ENCODE peak calls at places on chromosomes 12 and 14, in five cellular contexts. One of them, this sample, is unnamed.

GRCh38 chr12:94289551-94290312 is 141.4 kb downstream of the PLXNC1 start:
- DNase-seq in brain microvascular endothelial cell: peak
- DNase-seq in GM23248: peak
- DNase-seq in activated gamma-delta T cell treated with Interleukin-2 at 50 U/mL for 16 hours: no peak
- DNase-seq in dermis blood vessel endothelial cell: peak
- DNase-seq in this sample: peak

GRCh38 chr14:104161601-104162367 is 23.4 kb downstream of the KIF26A start:
- DNase-seq in brain microvascular endothelial cell: no peak
- DNase-seq in GM23248: no peak
- DNase-seq in activated gamma-delta T cell treated with Interleukin-2 at 50 U/mL for 16 hours: no peak
- DNase-seq in dermis blood vessel endothelial cell: no peak
- DNase-seq in this sample: no peak

GRCh38 chr14:73759714-73760597 is 45.8 kb upstream of the PNMA1 start:
- DNase-seq in brain microvascular endothelial cell: peak
- DNase-seq in GM23248: peak
- DNase-seq in activated gamma-delta T cell treated with Interleukin-2 at 50 U/mL for 16 hours: peak
- DNase-seq in dermis blood vessel endothelial cell: peak
- DNase-seq in this sample: peak

GRCh38 chr12:52346596-52346995 is 20.7 kb downstream of the KRT85 start:
- DNase-seq in brain microvascular endothelial cell: no peak
- DNase-seq in GM23248: no peak
- DNase-seq in activated gamma-delta T cell treated with Interleukin-2 at 50 U/mL for 16 hours: no peak
- DNase-seq in dermis blood vessel endothelial cell: no peak
- DNase-seq in this sample: no peak

GRCh38 chr12:120457133-120457532 is 10.9 kb downstream of the GATC start:
- DNase-seq in brain microvascular endothelial cell: no peak
- DNase-seq in GM23248: peak
- DNase-seq in activated gamma-delta T cell treated with Interleukin-2 at 50 U/mL for 16 hours: no peak
- DNase-seq in dermis blood vessel endothelial cell: peak
- DNase-seq in this sample: no peak

GRCh38 chr12:87509233-87509820 is 519.9 kb downstream of the C12orf50 start:
- DNase-seq in brain microvascular endothelial cell: peak
- DNase-seq in GM23248: peak
- DNase-seq in activated gamma-delta T cell treated with Interleukin-2 at 50 U/mL for 16 hours: no peak
- DNase-seq in dermis blood vessel endothelial cell: peak
- DNase-seq in this sample: peak

GRCh38 chr12:15700595-15700994 is 88.6 kb downstream of the EPS8 start:
- DNase-seq in brain microvascular endothelial cell: peak
- DNase-seq in GM23248: peak
- DNase-seq in activated gamma-delta T cell treated with Interleukin-2 at 50 U/mL for 16 hours: no peak
- DNase-seq in dermis blood vessel endothelial cell: peak
- DNase-seq in this sample: peak

GRCh38 chr12:20486233-20486632 is 117.9 kb downstream of the PDE3A start:
- DNase-seq in brain microvascular endothelial cell: no peak
- DNase-seq in GM23248: peak
- DNase-seq in activated gamma-delta T cell treated with Interleukin-2 at 50 U/mL for 16 hours: no peak
- DNase-seq in dermis blood vessel endothelial cell: no peak
- DNase-seq in this sample: no peak

GRCh38 chr14:74292061-74292460 is 10.7 kb downstream of the ABCD4 start:
- DNase-seq in brain microvascular endothelial cell: no peak
- DNase-seq in GM23248: no peak
- DNase-seq in activated gamma-delta T cell treated with Interleukin-2 at 50 U/mL for 16 hours: no peak
- DNase-seq in dermis blood vessel endothelial cell: no peak
- DNase-seq in this sample: no peak

GRCh38 chr12:53179694-53180269 is 740 bp upstream of the ZNF740 start:
- DNase-seq in brain microvascular endothelial cell: no peak
- DNase-seq in GM23248: no peak
- DNase-seq in activated gamma-delta T cell treated with Interleukin-2 at 50 U/mL for 16 hours: no peak
- DNase-seq in dermis blood vessel endothelial cell: no peak
- DNase-seq in this sample: peak

GRCh38 chr12:53058674-53059433 is 9.0 kb downstream of the TNS2 start:
- DNase-seq in brain microvascular endothelial cell: no peak
- DNase-seq in GM23248: no peak
- DNase-seq in activated gamma-delta T cell treated with Interleukin-2 at 50 U/mL for 16 hours: no peak
- DNase-seq in dermis blood vessel endothelial cell: no peak
- DNase-seq in this sample: no peak

GRCh38 chr12:34598352-34598827 is 576.1 kb downstream of the ALG10 start:
- DNase-seq in brain microvascular endothelial cell: no peak
- DNase-seq in GM23248: no peak
- DNase-seq in activated gamma-delta T cell treated with Interleukin-2 at 50 U/mL for 16 hours: no peak
- DNase-seq in dermis blood vessel endothelial cell: no peak
- DNase-seq in this sample: no peak

GRCh38 chr12:24979971-24980730 is 31.2 kb upstream of the BCAT1 start:
- DNase-seq in brain microvascular endothelial cell: peak
- DNase-seq in GM23248: no peak
- DNase-seq in activated gamma-delta T cell treated with Interleukin-2 at 50 U/mL for 16 hours: no peak
- DNase-seq in dermis blood vessel endothelial cell: no peak
- DNase-seq in this sample: no peak

GRCh38 chr14:85607571-85608219 is 77.8 kb downstream of the FLRT2 start:
- DNase-seq in brain microvascular endothelial cell: peak
- DNase-seq in GM23248: peak
- DNase-seq in activated gamma-delta T cell treated with Interleukin-2 at 50 U/mL for 16 hours: no peak
- DNase-seq in dermis blood vessel endothelial cell: peak
- DNase-seq in this sample: peak

GRCh38 chr12:86777335-86777734 is 521.1 kb upstream of the MGAT4C start:
- DNase-seq in brain microvascular endothelial cell: no peak
- DNase-seq in GM23248: no peak
- DNase-seq in activated gamma-delta T cell treated with Interleukin-2 at 50 U/mL for 16 hours: no peak
- DNase-seq in dermis blood vessel endothelial cell: no peak
- DNase-seq in this sample: no peak

GRCh38 chr14:67735361-67735921 is 33.8 kb downstream of the RDH12 start:
- DNase-seq in brain microvascular endothelial cell: no peak
- DNase-seq in GM23248: no peak
- DNase-seq in activated gamma-delta T cell treated with Interleukin-2 at 50 U/mL for 16 hours: no peak
- DNase-seq in dermis blood vessel endothelial cell: peak
- DNase-seq in this sample: no peak

GRCh38 chr12:6250343-6250742 is 50.1 kb downstream of the CD9 start:
- DNase-seq in brain microvascular endothelial cell: no peak
- DNase-seq in GM23248: peak
- DNase-seq in activated gamma-delta T cell treated with Interleukin-2 at 50 U/mL for 16 hours: no peak
- DNase-seq in dermis blood vessel endothelial cell: no peak
- DNase-seq in this sample: no peak

GRCh38 chr12:119869720-119870119 is 7.4 kb downstream of the CIT start:
- DNase-seq in brain microvascular endothelial cell: peak
- DNase-seq in GM23248: peak
- DNase-seq in activated gamma-delta T cell treated with Interleukin-2 at 50 U/mL for 16 hours: no peak
- DNase-seq in dermis blood vessel endothelial cell: peak
- DNase-seq in this sample: peak

GRCh38 chr14:101707863-101708620 is 53.5 kb upstream of the PPP2R5C start:
- DNase-seq in brain microvascular endothelial cell: no peak
- DNase-seq in GM23248: no peak
- DNase-seq in activated gamma-delta T cell treated with Interleukin-2 at 50 U/mL for 16 hours: no peak
- DNase-seq in dermis blood vessel endothelial cell: no peak
- DNase-seq in this sample: no peak

GRCh38 chr14:34081126-34081575 is 130.3 kb upstream of the EGLN3 start:
- DNase-seq in brain microvascular endothelial cell: peak
- DNase-seq in GM23248: peak
- DNase-seq in activated gamma-delta T cell treated with Interleukin-2 at 50 U/mL for 16 hours: no peak
- DNase-seq in dermis blood vessel endothelial cell: peak
- DNase-seq in this sample: no peak

GRCh38 chr12:87775051-87775450 is 254.2 kb downstream of the C12orf50 start:
- DNase-seq in brain microvascular endothelial cell: no peak
- DNase-seq in GM23248: no peak
- DNase-seq in activated gamma-delta T cell treated with Interleukin-2 at 50 U/mL for 16 hours: no peak
- DNase-seq in dermis blood vessel endothelial cell: no peak
- DNase-seq in this sample: no peak

GRCh38 chr14:71815110-71815509 is 117.1 kb upstream of the RGS6 start:
- DNase-seq in brain microvascular endothelial cell: no peak
- DNase-seq in GM23248: no peak
- DNase-seq in activated gamma-delta T cell treated with Interleukin-2 at 50 U/mL for 16 hours: no peak
- DNase-seq in dermis blood vessel endothelial cell: no peak
- DNase-seq in this sample: peak

GRCh38 chr12:131692431-131692830 is 18.5 kb upstream of the SFSWAP start:
- DNase-seq in brain microvascular endothelial cell: no peak
- DNase-seq in GM23248: no peak
- DNase-seq in activated gamma-delta T cell treated with Interleukin-2 at 50 U/mL for 16 hours: no peak
- DNase-seq in dermis blood vessel endothelial cell: no peak
- DNase-seq in this sample: no peak

GRCh38 chr12:3490848-3491382 is at the start of gene PRMT8:
- DNase-seq in brain microvascular endothelial cell: peak
- DNase-seq in GM23248: peak
- DNase-seq in activated gamma-delta T cell treated with Interleukin-2 at 50 U/mL for 16 hours: no peak
- DNase-seq in dermis blood vessel endothelial cell: no peak
- DNase-seq in this sample: peak

GRCh38 chr14:69460093-69460701 is 24.3 kb upstream of the PLEKHD1 start:
- DNase-seq in brain microvascular endothelial cell: peak
- DNase-seq in GM23248: peak
- DNase-seq in activated gamma-delta T cell treated with Interleukin-2 at 50 U/mL for 16 hours: peak
- DNase-seq in dermis blood vessel endothelial cell: peak
- DNase-seq in this sample: peak

GRCh38 chr12:78421011-78421410 is 443.6 kb upstream of the SYT1 start:
- DNase-seq in brain microvascular endothelial cell: no peak
- DNase-seq in GM23248: peak
- DNase-seq in activated gamma-delta T cell treated with Interleukin-2 at 50 U/mL for 16 hours: no peak
- DNase-seq in dermis blood vessel endothelial cell: no peak
- DNase-seq in this sample: no peak

GRCh38 chr14:73665130-73665529 is 20.3 kb downstream of the DNAL1 start:
- DNase-seq in brain microvascular endothelial cell: no peak
- DNase-seq in GM23248: no peak
- DNase-seq in activated gamma-delta T cell treated with Interleukin-2 at 50 U/mL for 16 hours: no peak
- DNase-seq in dermis blood vessel endothelial cell: no peak
- DNase-seq in this sample: no peak

GRCh38 chr14:70576891-70577290 is 23.6 kb downstream of the MED6 start:
- DNase-seq in brain microvascular endothelial cell: no peak
- DNase-seq in GM23248: no peak
- DNase-seq in activated gamma-delta T cell treated with Interleukin-2 at 50 U/mL for 16 hours: no peak
- DNase-seq in dermis blood vessel endothelial cell: no peak
- DNase-seq in this sample: no peak

GRCh38 chr12:26614217-26614616 is 218.8 kb downstream of the ITPR2 start:
- DNase-seq in brain microvascular endothelial cell: no peak
- DNase-seq in GM23248: peak
- DNase-seq in activated gamma-delta T cell treated with Interleukin-2 at 50 U/mL for 16 hours: no peak
- DNase-seq in dermis blood vessel endothelial cell: peak
- DNase-seq in this sample: no peak

GRCh38 chr12:88947486-88948043 is 367.3 kb upstream of the KITLG start:
- DNase-seq in brain microvascular endothelial cell: no peak
- DNase-seq in GM23248: no peak
- DNase-seq in activated gamma-delta T cell treated with Interleukin-2 at 50 U/mL for 16 hours: no peak
- DNase-seq in dermis blood vessel endothelial cell: no peak
- DNase-seq in this sample: no peak

This sample was measured in AG08396.